ENCODE peak calls at places on chromosomes 5 and 9, in five cellular contexts. S is GM23338, F is neural progenitor cell, J is mammary epithelial cell, A is PC-3. T is an unnamed sample.

GRCh38 chr9:132006657-132007370 is 72.9 kb downstream of the MED27 start:
- DNase-seq in S (peak; percentile 35), F (no peak), J (peak; percentile 80), A (no peak), T (no peak)

GRCh38 chr5:39109616-39110015 is 35.4 kb upstream of the RICTOR start:
- DNase-seq in S (no peak), F (no peak), J (no peak), A (peak; percentile 24), T (no peak)

GRCh38 chr5:62127098-62127736 is 178.8 kb upstream of the KIF2A start:
- DNase-seq in S (no peak), F (no peak), J (no peak), A (no peak), T (no peak)

GRCh38 chr9:95185931-95186330 is 131.6 kb downstream of the FANCC start:
- DNase-seq in S (no peak), F (no peak), J (no peak), A (no peak), T (no peak)

GRCh38 chr9:122347348-122348287 is 23.2 kb upstream of the PTGS1 start:
- DNase-seq in S (peak; percentile 66), F (no peak), J (peak; percentile 50), A (peak; percentile 61), T (peak; percentile 42)

GRCh38 chr5:33936004-33936380 is 194 bp upstream of the RXFP3 start:
- DNase-seq in S (peak; percentile 89), F (peak; percentile 91), J (peak; percentile 57), A (peak; percentile 46), T (peak; percentile 86)

GRCh38 chr5:134091626-134092121 is 22.8 kb upstream of the TCF7 start:
- DNase-seq in S (no peak), F (no peak), J (no peak), A (no peak), T (no peak)

GRCh38 chr5:170748986-170749385 is 34.5 kb upstream of the GABRP start:
- DNase-seq in S (peak; percentile 19), F (no peak), J (no peak), A (no peak), T (no peak)

GRCh38 chr5:159765034-159765433 is 151.2 kb upstream of the ADRA1B start:
- DNase-seq in S (no peak), F (no peak), J (no peak), A (no peak), T (no peak)

GRCh38 chr9:107285292-107285691 is 2.2 kb downstream of the RAD23B start:
- DNase-seq in S (no peak), F (no peak), J (no peak), A (no peak), T (no peak)

GRCh38 chr9:107282759-107283620 is at the start of gene RAD23B:
- DNase-seq in S (peak; percentile 98), F (peak; percentile 99), J (peak; percentile 99), A (peak; percentile 96), T (peak; percentile 100)

GRCh38 chr9:107284636-107285035 is 1.6 kb downstream of the RAD23B start:
- DNase-seq in S (no peak), F (no peak), J (no peak), A (no peak), T (no peak)

GRCh38 chr9:107282268-107282667 is 811 bp upstream of the RAD23B start:
- DNase-seq in S (no peak), F (no peak), J (no peak), A (no peak), T (no peak)

GRCh38 chr9:107283621-107284616 is 840 bp downstream of the RAD23B start:
- DNase-seq in S (peak; percentile 96), F (peak; percentile 92), J (peak; percentile 84), A (peak; percentile 77), T (peak; percentile 87)
- TF ChIP-seq EZH2 in S (no peak), F (no peak), J (no peak), A (no peak), T (no peak)

GRCh38 chr5:169554251-169554650 is 29.3 kb upstream of the SPDL1 start:
- DNase-seq in S (no peak), F (no peak), J (no peak), A (no peak), T (no peak)
- H2AFZ ChIP-seq in S (no peak overlapping the region), F (no peak overlapping the region), J (no peak overlapping the region), A (no peak overlapping the region), T (no peak overlapping the region)

DNA sequence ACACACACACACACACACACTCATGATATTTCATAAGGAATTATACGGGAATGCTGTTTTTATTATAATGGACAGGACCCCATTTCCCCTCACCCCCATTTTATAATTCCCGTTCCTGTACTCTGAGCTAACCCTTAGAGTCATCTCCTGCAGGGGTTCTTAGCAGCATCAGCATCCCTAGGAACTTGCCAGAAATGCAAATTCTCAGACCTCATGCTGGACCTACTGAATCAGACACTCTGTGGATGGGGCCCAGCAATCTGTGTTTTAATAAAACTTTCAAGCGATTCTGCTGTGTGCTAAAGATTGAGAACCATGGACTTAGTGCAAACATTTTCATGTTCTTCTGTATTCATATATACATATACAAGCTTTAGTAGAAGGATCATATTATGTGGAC is 65.3 kb downstream of the ARHGEF28 start:
- DNase-seq in S (no peak), F (no peak), J (no peak), A (no peak), T (no peak)
- H3K4me1 ChIP-seq in S (peaks cover 17% of the 10 kb centered on the region), F (peaks cover 5% of the 10 kb centered on the region), J (peaks cover 32% of the 10 kb centered on the region), A (peaks cover 35% of the 10 kb centered on the region), T (no peaks in the 10 kb centered on the region)

GRCh38 chr9:130320697-130321080 is 55.1 kb downstream of the HMCN2 start:
- DNase-seq in S (peak; percentile 75), F (peak; percentile 68), J (no peak), A (peak; percentile 25), T (no peak)
- TF ChIP-seq EZH2 in S (no peak), F (no peak), J (no peak), A (no peak), T (no peak)

T was measured in hepatocyte.